ENCODE peak calls at places on chromosomes 12 and 14, in six cellular contexts. A is PC-3, C is mucosa of descending colon, I is stomach, F is bronchial epithelial cell, D is astrocyte of the spinal cord. H is an unnamed sample.

GRCh38 chr12:49131973-49132461 is 822 bp upstream of the TUBA1B start:
- DNase-seq in A (peak; percentile 49), C (peak; percentile 44), I (no peak), F (no peak), D (peak; percentile 52), H (no peak)

GRCh38 chr12:11854011-11854499 is 204.6 kb downstream of the ETV6 start:
- DNase-seq in A (no peak), C (peak; percentile 30), I (no peak), F (no peak), D (no peak), H (no peak)

GRCh38 chr12:101570022-101570421 is 24.7 kb upstream of the MYBPC1 start:
- DNase-seq in A (peak; percentile 59), C (peak; percentile 12), I (no peak), F (peak; percentile 53), D (peak; percentile 35), H (peak; percentile 54)

GRCh38 chr12:6613776-6614512 is 6.8 kb upstream of the CHD4 start:
- DNase-seq in A (peak; percentile 77), C (peak; percentile 91), I (peak; percentile 90), F (peak; percentile 79), D (peak; percentile 98), H (peak; percentile 97)

GRCh38 chr12:43132291-43132690 is 419.7 kb downstream of the ADAMTS20 start:
- DNase-seq in A (no peak), C (no peak), I (no peak), F (no peak), D (no peak), H (no peak)

GRCh38 chr14:97129639-97130038 is 332.5 kb downstream of the VRK1 start:
- DNase-seq in A (no peak), C (no peak), I (no peak), F (no peak), D (no peak), H (no peak)

GRCh38 chr12:509494-509893 is 49.8 kb downstream of the B4GALNT3 start:
- DNase-seq in A (peak; percentile 81), C (peak; percentile 63), I (peak; percentile 25), F (peak; percentile 77), D (peak; percentile 10), H (peak; percentile 34)

GRCh38 chr14:102985665-102986064 is 63.2 kb downstream of the AMN start:
- DNase-seq in A (no peak), C (no peak), I (no peak), F (peak; percentile 15), D (no peak), H (no peak)

GRCh38 chr14:54696998-54697397 is 130.1 kb downstream of the SAMD4A start:
- DNase-seq in A (no peak), C (no peak), I (no peak), F (peak; percentile 90), D (no peak), H (no peak)

GRCh38 chr14:70098257-70098809 is 90.4 kb downstream of the SLC8A3 start:
- DNase-seq in A (no peak), C (no peak), I (no peak), F (no peak), D (no peak), H (no peak)

GRCh38 chr12:51751657-51752056 is 96.9 kb downstream of the FIGNL2 start:
- DNase-seq in A (no peak), C (no peak), I (no peak), F (no peak), D (no peak), H (no peak)

GRCh38 chr12:14892726-14893442 is 7.2 kb upstream of the MGP start:
- DNase-seq in A (peak; percentile 30), C (no peak), I (no peak), F (no peak), D (peak; percentile 11), H (peak; percentile 41)

GRCh38 chr12:23472329-23472971 is 477.0 kb downstream of the SOX5 start:
- DNase-seq in A (no peak), C (no peak), I (no peak), F (peak; percentile 100), D (no peak), H (no peak)

GRCh38 chr12:68400231-68400829 is 68.2 kb upstream of the MDM1 start:
- DNase-seq in A (no peak), C (no peak), I (no peak), F (no peak), D (no peak), H (no peak)

GRCh38 chr12:132955094-132955932 is 793 bp downstream of the ZNF605 start:
- DNase-seq in A (peak; percentile 69), C (peak; percentile 15), I (peak; percentile 28), F (peak; percentile 57), D (peak; percentile 63), H (peak; percentile 53)

GRCh38 chr12:28457785-28458184 is 267.5 kb downstream of the CCDC91 start:
- DNase-seq in A (no peak), C (no peak), I (no peak), F (no peak), D (peak; percentile 69), H (no peak)

GRCh38 chr14:23093993-23094665 is 807 bp downstream of the ACIN1 start:
- DNase-seq in A (no peak), C (no peak), I (no peak), F (no peak), D (no peak), H (no peak)
- TF ChIP-seq CTCF in A (peak; percentile 42), C (no peak), I (no peak), F (no peak), D (peak; percentile 32), H (peak; percentile 43)

GRCh38 chr12:115455268-115455681 is 771.3 kb upstream of the TBX3 start:
- DNase-seq in A (no peak), C (no peak), I (no peak), F (no peak), D (no peak), H (no peak)

GRCh38 chr12:115452751-115453281 is 768.8 kb upstream of the TBX3 start:
- DNase-seq in A (no peak), C (no peak), I (no peak), F (no peak), D (no peak), H (no peak)

GRCh38 chr12:115457798-115458197 is 773.8 kb upstream of the TBX3 start:
- DNase-seq in A (no peak), C (no peak), I (no peak), F (no peak), D (no peak), H (no peak)

GRCh38 chr12:115461401-115461800 is 777.4 kb upstream of the TBX3 start:
- DNase-seq in A (no peak), C (no peak), I (no peak), F (no peak), D (no peak), H (no peak)

GRCh38 chr12:115456946-115457689 is 773.1 kb upstream of the TBX3 start:
- DNase-seq in A (peak; percentile 30), C (no peak), I (no peak), F (peak; percentile 12), D (no peak), H (no peak)
- TF ChIP-seq CTCF in A (peak; percentile 50), C (no peak), I (no peak), F (peak; percentile 18), D (no peak), H (no peak)

GRCh38 chr14:64296561-64296960 is 2.4 kb upstream of the ESR2 start:
- DNase-seq in A (peak; percentile 56), C (no peak), I (no peak), F (peak; percentile 79), D (peak; percentile 38), H (no peak)

GRCh38 chr14:64303471-64303917 is 9.3 kb upstream of the ESR2 start:
- DNase-seq in A (peak; percentile 82), C (no peak), I (no peak), F (peak; percentile 74), D (peak; percentile 71), H (peak; percentile 62)

GRCh38 chr14:64293976-64294671 is at the start of gene ESR2:
- DNase-seq in A (peak; percentile 29), C (peak; percentile 32), I (peak; percentile 31), F (peak; percentile 14), D (peak; percentile 51), H (no peak)

GRCh38 chr14:64294672-64295413 is 672 bp upstream of the ESR2 start:
- DNase-seq in A (peak; percentile 78), C (peak; percentile 83), I (peak; percentile 84), F (peak; percentile 59), D (peak; percentile 56), H (peak; percentile 29)

DNA sequence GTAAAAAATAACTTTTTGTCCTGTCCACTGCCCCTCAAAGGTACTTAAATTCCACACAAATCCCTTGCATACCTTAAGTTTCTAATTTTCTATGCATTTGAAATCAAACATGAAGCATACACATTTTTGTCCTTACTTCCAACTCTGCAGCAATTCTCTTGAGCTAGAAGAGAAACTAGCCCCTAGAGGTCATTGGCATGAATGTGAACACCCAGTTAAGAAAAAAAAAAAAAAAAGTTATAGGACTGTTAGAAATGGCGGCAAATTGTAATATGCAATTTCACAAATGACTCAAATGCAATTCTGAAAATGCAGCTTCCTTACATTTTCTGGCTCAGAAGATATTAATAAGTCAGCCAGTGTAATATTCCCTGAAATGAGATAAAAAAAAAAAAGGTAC is 4.6 kb upstream of the ESR2 start:
- DNase-seq in A (no peak), C (no peak), I (no peak), F (no peak), D (no peak), H (no peak)
- TF ChIP-seq CTCF in A (no peak), C (no peak), I (no peak), F (no peak), D (no peak), H (peak; percentile 35)

GRCh38 chr12:103586132-103586531 is 941 bp upstream of the STAB2 start:
- DNase-seq in A (peak; percentile 35), C (no peak), I (no peak), F (no peak), D (no peak), H (no peak)
- TF ChIP-seq CTCF in A (peak; percentile 44), C (no peak), I (no peak), F (peak; percentile 28), D (no peak), H (peak; percentile 50)

DNA sequence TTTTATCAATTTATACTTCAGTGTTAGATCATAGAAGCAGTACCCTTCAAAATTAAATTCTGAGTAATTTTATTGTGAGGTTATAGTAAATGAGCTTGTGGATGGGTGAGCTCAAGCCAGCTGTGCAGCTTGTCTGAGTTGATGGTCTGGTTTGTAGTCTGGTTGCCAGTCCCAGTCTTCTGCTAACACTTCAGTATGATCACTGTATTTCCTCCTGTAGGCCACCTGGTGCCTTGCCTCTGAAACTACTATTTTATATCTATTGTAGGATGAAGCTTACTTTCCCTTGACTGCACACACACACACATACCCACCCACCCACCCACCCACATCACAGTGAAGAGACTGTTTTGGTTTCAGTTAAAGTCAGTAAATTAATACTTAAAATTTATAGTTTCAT is 496.4 kb downstream of the PCNX1 start:
- DNase-seq in A (peak; percentile 51), C (peak; percentile 40), I (no peak), F (peak; percentile 50), D (peak; percentile 36), H (peak; percentile 31)
- TF ChIP-seq CTCF in A (peak; percentile 23), C (no peak), I (peak; percentile 19), F (peak; percentile 24), D (peak; percentile 9), H (peak; percentile 34)

DNA sequence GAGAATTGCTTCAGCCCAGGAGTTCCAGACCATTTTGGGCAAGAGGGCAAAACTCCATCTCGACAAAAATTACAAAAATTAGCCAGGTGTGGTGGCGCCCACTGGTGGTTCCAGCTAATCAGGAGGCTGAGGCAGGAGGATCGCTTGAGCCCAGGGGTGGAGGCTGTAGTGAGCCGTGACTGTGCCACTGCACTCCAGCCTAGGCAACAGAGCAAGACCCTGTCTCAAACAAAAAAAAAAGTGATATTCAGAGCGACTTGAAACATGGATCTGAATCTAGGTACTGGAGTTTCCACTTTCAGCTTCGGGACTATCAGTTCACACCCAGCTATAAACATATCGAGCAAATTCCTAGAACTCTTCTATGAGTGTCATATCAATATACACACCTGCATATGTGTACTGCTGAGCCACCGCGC is 16.3 kb upstream of the RNF34 start:
- DNase-seq in A (no peak), C (no peak), I (no peak), F (no peak), D (no peak), H (no peak)
- TF ChIP-seq CTCF in A (peak; percentile 53), C (no peak), I (no peak), F (no peak), D (peak; percentile 5), H (peak; percentile 52)

H was measured in HFFc6.